ENCODE peak calls at places on chromosome 9, in five cellular contexts. Y is erythroblast, I is A549, C is ovary, F is NB4. K is an unnamed sample.

GRCh38 chr9:37947431-37947830 is 43.5 kb upstream of the SLC25A51 start:
- DNase-seq in Y (no peak), I (no peak), C (no peak), F (no peak), K (no peak)

GRCh38 chr9:2055203-2055658 is 40.1 kb downstream of the SMARCA2 start:
- DNase-seq in Y (no peak), I (no peak), C (no peak), F (no peak), K (no peak)

GRCh38 chr9:130405657-130406257 is 39.0 kb upstream of the ASS1 start:
- DNase-seq in Y (no peak), I (no peak), C (no peak), F (no peak), K (no peak)

GRCh38 chr9:21102311-21102710 is 24.6 kb upstream of the IFNB1 start:
- DNase-seq in Y (no peak), I (no peak), C (no peak), F (no peak), K (no peak)

GRCh38 chr9:105254226-105254625 is 9.8 kb downstream of the SLC44A1 start:
- DNase-seq in Y (no peak), I (no peak), C (no peak), F (no peak), K (no peak)

GRCh38 chr9:78130004-78130403 is 98.4 kb upstream of the GNAQ start:
- DNase-seq in Y (peak), I (peak), C (no peak), F (peak), K (no peak)

GRCh38 chr9:110655723-110656641 is 12.6 kb upstream of the MUSK start:
- DNase-seq in Y (no peak), I (no peak), C (no peak), F (no peak), K (no peak)

GRCh38 chr9:16138561-16138960 is 585.7 kb downstream of the CCDC171 start:
- DNase-seq in Y (no peak), I (no peak), C (no peak), F (no peak), K (no peak)

GRCh38 chr9:79800578-79800977 is 228.8 kb downstream of the TLE4 start:
- DNase-seq in Y (no peak), I (no peak), C (no peak), F (no peak), K (no peak)

GRCh38 chr9:133994359-133995011 is 2.4 kb upstream of the VAV2 start:
- DNase-seq in Y (peak), I (peak), C (peak), F (peak), K (peak)

GRCh38 chr9:81472701-81473100 is 216.6 kb downstream of the TLE1 start:
- DNase-seq in Y (no peak), I (no peak), C (no peak), F (no peak), K (no peak)

GRCh38 chr9:37300620-37301368 is 121.7 kb upstream of the GRHPR start:
- DNase-seq in Y (peak), I (no peak), C (no peak), F (no peak), K (no peak)

GRCh38 chr9:36802171-36802920 is 229.7 kb downstream of the MELK start:
- DNase-seq in Y (no peak), I (no peak), C (no peak), F (no peak), K (no peak)

GRCh38 chr9:85290019-85290418 is 451.7 kb downstream of the AGTPBP1 start:
- DNase-seq in Y (no peak), I (no peak), C (no peak), F (peak), K (no peak)

GRCh38 chr9:29966247-29966646 is 2393.0 kb upstream of the C9orf72 start:
- DNase-seq in Y (no peak), I (no peak), C (no peak), F (no peak), K (no peak)

GRCh38 chr9:23438299-23438907 is 387.6 kb downstream of the ELAVL2 start:
- DNase-seq in Y (no peak), I (no peak), C (no peak), F (no peak), K (no peak)

GRCh38 chr9:121736147-121736721 is 84.8 kb downstream of the DAB2IP start:
- DNase-seq in Y (no peak), I (peak), C (peak), F (no peak), K (no peak)

GRCh38 chr9:83435301-83435700 is 102.9 kb downstream of the FRMD3 start:
- DNase-seq in Y (no peak), I (no peak), C (no peak), F (no peak), K (no peak)

GRCh38 chr9:133869674-133870419 is 122.3 kb downstream of the VAV2 start:
- DNase-seq in Y (peak), I (no peak), C (no peak), F (peak), K (no peak)

GRCh38 chr9:93092171-93092991 is 3.6 kb upstream of the CARD19 start:
- DNase-seq in Y (no peak), I (no peak), C (peak), F (no peak), K (no peak)

GRCh38 chr9:1044643-1045042 is 5.5 kb upstream of the DMRT2 start:
- DNase-seq in Y (no peak), I (no peak), C (no peak), F (peak), K (no peak)

GRCh38 chr9:137053944-137054931 is at the start of gene ENTPD2:
- DNase-seq in Y (no peak), I (no peak), C (no peak), F (no peak), K (no peak)
- TF ChIP-seq POLR2A in Y (no peak), I (no peak), C (no peak), F (no peak), K (no peak)

GRCh38 chr9:123097709-123098459 is 64.4 kb downstream of the GPR21 start:
- DNase-seq in Y (no peak), I (no peak), C (no peak), F (no peak), K (no peak)

GRCh38 chr9:123102380-123103113 is 69.1 kb downstream of the GPR21 start:
- DNase-seq in Y (peak), I (no peak), C (no peak), F (no peak), K (no peak)

GRCh38 chr9:123099548-123099947 is 66.1 kb downstream of the GPR21 start:
- DNase-seq in Y (no peak), I (no peak), C (no peak), F (no peak), K (no peak)

GRCh38 chr9:123104807-123105206 is 71.3 kb downstream of the GPR21 start:
- DNase-seq in Y (no peak), I (no peak), C (no peak), F (no peak), K (no peak)

DNA sequence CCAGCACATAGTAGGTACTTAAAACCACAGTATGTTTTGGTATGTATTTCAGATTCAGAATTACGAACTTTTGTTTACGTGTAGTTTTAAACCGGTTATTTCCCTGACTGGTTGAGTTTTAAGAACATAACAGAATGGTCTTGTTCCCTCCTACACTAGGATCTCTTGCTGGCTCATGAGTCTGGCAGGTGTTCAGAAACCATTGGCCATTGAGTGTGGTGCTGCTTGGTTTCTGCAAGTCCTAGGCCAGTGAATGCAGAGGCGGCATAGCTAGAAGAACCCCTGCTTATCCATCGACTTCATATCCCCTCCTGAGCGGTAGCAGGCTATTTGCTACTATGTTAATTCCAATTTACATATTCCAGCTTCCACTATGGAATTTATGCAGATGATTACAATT is 65.6 kb downstream of the GPR21 start:
- DNase-seq in Y (no peak), I (no peak), C (no peak), F (no peak), K (no peak)
- TF ChIP-seq POLR2A in Y (no peak), I (no peak), C (no peak), F (no peak), K (no peak)

GRCh38 chr9:136849038-136849959 is at the start of gene PHPT1:
- DNase-seq in Y (peak), I (peak), C (peak), F (peak), K (peak)
- TF ChIP-seq POLR2A in Y (peak), I (peak), C (peak), F (peak), K (peak)

GRCh38 chr9:117616436-117616835 is 87.8 kb upstream of the TLR4 start:
- DNase-seq in Y (no peak), I (no peak), C (no peak), F (no peak), K (no peak)
- TF ChIP-seq POLR2A in Y (no peak), I (no peak), C (no peak), F (no peak), K (no peak)

GRCh38 chr9:97041898-97042297 is 3.0 kb upstream of the CTSV start:
- DNase-seq in Y (no peak), I (no peak), C (no peak), F (peak), K (no peak)

GRCh38 chr9:97038551-97038908 is 412 bp downstream of the CTSV start:
- DNase-seq in Y (no peak), I (no peak), C (no peak), F (no peak), K (no peak)

GRCh38 chr9:97038909-97039781 is at the start of gene CTSV:
- DNase-seq in Y (peak), I (peak), C (peak), F (peak), K (peak)
- TF ChIP-seq POLR2A in Y (no peak), I (peak), C (no peak), F (peak), K (no peak)

GRCh38 chr9:135010921-135011320 is 76.5 kb upstream of the OLFM1 start:
- DNase-seq in Y (no peak), I (no peak), C (no peak), F (no peak), K (peak)

GRCh38 chr9:135010363-135010860 is 77.1 kb upstream of the OLFM1 start:
- DNase-seq in Y (no peak), I (no peak), C (no peak), F (no peak), K (no peak)

GRCh38 chr9:135008416-135008815 is 79.1 kb upstream of the OLFM1 start:
- DNase-seq in Y (no peak), I (no peak), C (no peak), F (no peak), K (no peak)

GRCh38 chr9:135009051-135009560 is 78.4 kb upstream of the OLFM1 start:
- DNase-seq in Y (no peak), I (no peak), C (no peak), F (no peak), K (no peak)

GRCh38 chr9:135009711-135010362 is 77.6 kb upstream of the OLFM1 start:
- DNase-seq in Y (no peak), I (no peak), C (no peak), F (peak), K (no peak)
- TF ChIP-seq POLR2A in Y (no peak), I (no peak), C (no peak), F (no peak), K (no peak)

DNA sequence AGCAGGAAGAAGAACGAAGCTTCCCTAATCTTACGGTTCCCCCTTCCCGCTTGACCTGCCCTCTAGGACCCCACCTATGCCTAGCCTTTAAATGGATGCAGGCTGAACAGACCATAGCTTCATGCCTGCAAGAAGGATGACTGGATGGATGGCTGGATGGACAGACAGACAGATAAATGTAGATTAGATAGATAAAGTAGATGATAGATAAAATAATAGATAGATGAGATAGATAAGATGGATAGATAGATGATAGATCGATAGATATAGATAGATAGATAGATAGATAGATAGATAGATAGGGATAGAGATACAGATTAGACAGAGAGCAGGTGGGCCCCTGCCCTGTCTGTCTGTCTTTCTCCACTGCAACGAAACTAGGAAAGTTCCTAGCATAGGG is 72.0 kb downstream of the GPR21 start:
- DNase-seq in Y (no peak), I (no peak), C (no peak), F (no peak), K (no peak)
- TF ChIP-seq POLR2A in Y (no peak), I (no peak), C (no peak), F (no peak), K (no peak)

GRCh38 chr9:96418920-96419690 is 935 bp upstream of the ZNF367 start:
- DNase-seq in Y (peak), I (peak), C (peak), F (peak), K (peak)
- TF ChIP-seq POLR2A in Y (peak), I (peak), C (no peak), F (peak), K (peak)

DNA sequence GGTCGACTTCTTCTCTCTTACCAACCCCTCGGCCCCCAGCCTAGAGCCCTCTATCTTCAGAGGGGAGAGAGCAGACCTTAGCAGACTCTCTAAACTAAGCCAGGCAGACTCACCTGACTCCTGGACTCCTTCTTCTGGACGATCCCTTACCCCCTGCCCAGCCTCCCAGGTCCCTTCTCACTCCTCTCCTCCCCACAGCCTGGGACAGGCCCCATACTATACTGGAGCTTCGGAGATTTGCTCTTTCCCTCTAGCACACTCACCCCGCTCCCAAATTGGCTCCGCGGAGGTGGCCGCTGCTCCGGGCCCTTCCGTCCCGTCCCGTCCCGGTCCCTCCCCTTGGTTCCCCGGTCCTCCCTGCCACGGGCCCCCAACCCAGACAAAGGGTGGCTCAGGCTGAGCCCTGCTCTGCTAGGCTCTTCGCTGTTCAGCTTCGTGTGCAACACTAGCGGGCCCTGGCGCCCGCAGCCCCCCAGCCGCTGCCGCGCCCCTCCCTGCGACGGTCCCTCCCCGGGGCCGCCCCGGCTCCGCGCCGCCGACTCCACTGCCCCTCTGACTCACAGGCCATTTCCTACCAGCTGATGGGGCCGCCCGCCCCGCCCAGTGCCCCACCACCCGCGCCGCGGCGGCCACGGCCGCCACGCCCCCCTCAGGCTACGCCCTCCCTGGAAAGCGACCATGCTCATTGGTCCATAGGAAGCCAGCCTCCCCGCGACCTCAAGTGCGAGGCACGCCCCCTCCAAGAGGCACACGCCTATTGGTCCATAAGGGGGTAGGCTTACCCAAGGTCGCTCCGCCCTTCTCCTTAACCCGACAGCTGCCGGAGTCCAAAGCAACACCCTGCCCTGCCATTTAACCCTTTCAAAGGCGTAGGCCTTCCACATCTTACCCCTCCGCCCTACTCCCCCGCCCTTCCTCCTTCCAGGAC is 4.4 kb downstream of the ATOSB start:
- DNase-seq in Y (peak), I (peak), C (peak), F (peak), K (peak)
- TF ChIP-seq POLR2A in Y (peak), I (peak), C (peak), F (no peak), K (no peak)

K was measured in GM12891.